ENCODE peak calls at places on chromosomes 16 and 17, in nine cellular contexts. C, U, V, E, X, B, T, Q and S are unnamed samples.

GRCh38 chr17:79664925-79665738 is 54.3 kb upstream of the RBFOX3 start:
- DNase-seq in E (no peak), U (no peak), Q (peak), T (no peak), X (peak), C (no peak), V (no peak), B (no peak), S (no peak)

GRCh38 chr17:72699566-72699965 is 392.9 kb downstream of the SLC39A11 start:
- DNase-seq in V (no peak), U (peak), B (no peak), X (no peak), E (no peak), T (no peak), C (no peak), Q (no peak), S (no peak)

GRCh38 chr16:82181456-82182185 is 11.6 kb upstream of the MPHOSPH6 start:
- DNase-seq in Q (no peak), B (no peak), C (no peak), X (no peak), U (no peak), E (no peak), T (no peak), V (no peak), S (no peak)

GRCh38 chr17:83194761-83195329 is 115.4 kb downstream of the METRNL start:
- DNase-seq in E (peak), T (no peak), X (no peak), U (peak), B (no peak), C (no peak), Q (peak), V (no peak), S (no peak)

GRCh38 chr17:57600092-57600491 is 145.0 kb downstream of the CCDC182 start:
- DNase-seq in U (no peak), Q (no peak), X (no peak), E (peak), V (no peak), T (peak), C (no peak), B (no peak), S (peak)

GRCh38 chr16:21611546-21612384 is 12.4 kb downstream of the METTL9 start:
- DNase-seq in V (no peak), Q (no peak), U (no peak), B (no peak), C (no peak), E (peak), T (no peak), X (no peak), S (peak)

GRCh38 chr16:83913234-83913633 is 14.3 kb downstream of the MLYCD start:
- DNase-seq in U (no peak), C (no peak), V (no peak), Q (peak), E (no peak), T (no peak), X (no peak), B (no peak), S (no peak)

GRCh38 chr16:759110-759910 is 1.2 kb upstream of the MSLN start:
- DNase-seq in T (no peak), V (no peak), X (peak), C (no peak), E (no peak), U (no peak), B (no peak), Q (peak), S (no peak)

GRCh38 chr16:73171901-73172619 is 124.1 kb upstream of the ZFHX3 start:
- DNase-seq in E (no peak), C (no peak), T (no peak), U (no peak), X (no peak), B (no peak), Q (no peak), V (no peak), S (no peak)

GRCh38 chr16:81560979-81561657 is 116.5 kb downstream of the CMIP start:
- DNase-seq in V (no peak), E (no peak), X (no peak), T (no peak), C (no peak), Q (no peak), B (no peak), U (peak), S (no peak)

GRCh38 chr17:72456026-72456569 is 335.3 kb downstream of the SOX9 start:
- DNase-seq in C (no peak), Q (no peak), U (peak), X (peak), E (no peak), B (no peak), T (no peak), V (no peak), S (no peak)

GRCh38 chr16:84541999-84542876 is 37.8 kb upstream of the MEAK7 start:
- DNase-seq in B (no peak), U (no peak), X (no peak), C (peak), T (no peak), Q (peak), V (no peak), E (no peak), S (no peak)

GRCh38 chr17:31698751-31699150 is 160.3 kb downstream of the COPRS start:
- DNase-seq in U (no peak), Q (no peak), C (no peak), E (no peak), T (no peak), B (no peak), X (no peak), V (no peak), S (no peak)

GRCh38 chr17:31733326-31733725 is 125.7 kb downstream of the COPRS start:
- DNase-seq in E (no peak), X (no peak), B (no peak), Q (no peak), C (no peak), U (no peak), T (no peak), V (no peak), S (no peak)

GRCh38 chr17:29384901-29385300 is 5.3 kb upstream of the TAOK1 start:
- DNase-seq in X (no peak), C (no peak), E (no peak), B (no peak), V (no peak), Q (no peak), U (peak), T (no peak), S (no peak)

GRCh38 chr16:55543470-55543869 is 23.0 kb upstream of the CAPNS2 start:
- DNase-seq in X (no peak), B (no peak), Q (no peak), V (no peak), T (no peak), E (no peak), C (no peak), U (no peak), S (no peak)

GRCh38 chr17:30954046-30954805 is 16.6 kb upstream of the RNF135 start:
- DNase-seq in V (no peak), U (no peak), X (no peak), C (no peak), Q (no peak), E (no peak), B (no peak), T (no peak), S (no peak)

GRCh38 chr16:49608801-49609200 is 235.2 kb downstream of the C16orf78 start:
- DNase-seq in X (no peak), V (no peak), C (no peak), E (no peak), T (no peak), U (no peak), Q (no peak), B (no peak), S (peak)

GRCh38 chr16:17404903-17405691 is 65.7 kb downstream of the XYLT1 start:
- DNase-seq in U (no peak), B (no peak), Q (no peak), T (no peak), C (peak), V (no peak), X (no peak), E (no peak), S (no peak)

GRCh38 chr17:80477647-80478478 is 1.5 kb upstream of the NPTX1 start:
- DNase-seq in X (no peak), B (no peak), E (peak), U (no peak), C (no peak), Q (no peak), V (peak), T (no peak), S (peak)

GRCh38 chr16:57866529-57866918 is 64.2 kb upstream of the KIFC3 start:
- DNase-seq in T (no peak), X (no peak), V (no peak), C (no peak), B (no peak), U (no peak), E (no peak), Q (no peak), S (no peak)